ENCODE peak calls at places on chromosomes 6 and 20, in seven cellular contexts. T, A, X, D, P, W and M are unnamed samples.

GRCh38 chr6:90716345-90716744 is 129.5 kb upstream of the MAP3K7 start:
- DNase-seq in A (no peak), W (no peak), P (no peak), D (no peak), T (no peak), X (no peak), M (no peak)

GRCh38 chr6:26544473-26544872 is 6.3 kb downstream of the HMGN4 start:
- DNase-seq in W (no peak), A (no peak), X (no peak), D (no peak), P (no peak), T (no peak), M (no peak)

GRCh38 chr6:11276911-11277274 is 44.4 kb upstream of the NEDD9 start:
- DNase-seq in P (no peak), D (no peak), T (no peak), A (no peak), W (no peak), X (no peak), M (no peak)

GRCh38 chr20:10540636-10541493 is 105.8 kb downstream of the SLX4IP start:
- DNase-seq in D (no peak), X (peak; percentile 92), A (no peak), P (no peak), T (no peak), W (no peak), M (no peak)

GRCh38 chr6:134537146-134537555 is 219.2 kb upstream of the SGK1 start:
- DNase-seq in P (no peak), X (peak; percentile 100), W (no peak), T (no peak), A (no peak), D (peak; percentile 93), M (no peak)

GRCh38 chr6:134517145-134517658 is 199.3 kb upstream of the SGK1 start:
- DNase-seq in T (peak; percentile 77), X (peak; percentile 79), A (no peak), D (no peak), P (no peak), W (peak; percentile 92), M (peak; percentile 15)

GRCh38 chr6:45667265-45667664 is 289.5 kb upstream of the SUPT3H start:
- DNase-seq in W (no peak), X (no peak), T (no peak), A (no peak), D (no peak), P (no peak), M (no peak)

GRCh38 chr20:63854069-63854765 is 7.1 kb upstream of the ABHD16B start:
- DNase-seq in P (peak; percentile 62), T (peak; percentile 79), A (no peak), W (peak; percentile 41), X (no peak), D (no peak), M (no peak)

GRCh38 chr6:34027445-34027936 is 118.4 kb downstream of the GRM4 start:
- DNase-seq in A (peak; percentile 50), X (peak; percentile 3), T (peak; percentile 85), D (no peak), W (peak; percentile 53), P (no peak), M (peak; percentile 86)

GRCh38 chr20:62873280-62873679 is 11.7 kb upstream of the TCFL5 start:
- DNase-seq in T (no peak), X (no peak), D (no peak), A (no peak), W (no peak), P (no peak), M (no peak)

GRCh38 chr6:134995536-134995935 is 45.6 kb upstream of the ALDH8A1 start:
- DNase-seq in X (peak; percentile 12), A (no peak), W (no peak), T (no peak), P (no peak), D (no peak), M (no peak)

GRCh38 chr20:5674176-5674660 is 76.0 kb upstream of the SHLD1 start:
- DNase-seq in D (no peak), W (no peak), X (peak; percentile 99), A (no peak), T (no peak), P (peak; percentile 76), M (no peak)

GRCh38 chr6:94389218-94389617 is 969.9 kb upstream of the EPHA7 start:
- DNase-seq in T (no peak), X (peak; percentile 68), P (no peak), W (no peak), A (no peak), D (no peak), M (no peak)

GRCh38 chr20:41316009-41316408 is 1.5 kb downstream of the ZHX3 start:
- DNase-seq in W (no peak), X (no peak), A (no peak), D (no peak), P (no peak), T (no peak), M (no peak)

GRCh38 chr6:122454673-122455072 is 16.9 kb downstream of the SERINC1 start:
- DNase-seq in D (no peak), A (no peak), X (peak; percentile 64), P (no peak), W (no peak), T (no peak), M (no peak)

GRCh38 chr20:384723-385122 is 4.2 kb downstream of the TRIB3 start:
- DNase-seq in X (no peak), D (no peak), T (no peak), W (no peak), A (no peak), P (no peak), M (no peak)

GRCh38 chr6:143955971-143956370 is 52.1 kb downstream of the PLAGL1 start:
- DNase-seq in X (peak; percentile 25), D (no peak), W (no peak), P (no peak), T (no peak), A (no peak), M (no peak)

GRCh38 chr20:50003253-50003656 is 20.5 kb downstream of the SNAI1 start:
- DNase-seq in T (no peak), P (no peak), D (no peak), A (no peak), X (peak; percentile 97), W (no peak), M (no peak)

GRCh38 chr6:13384966-13385365 is 56.6 kb upstream of the TBC1D7 start:
- DNase-seq in W (no peak), A (no peak), P (no peak), D (no peak), X (no peak), T (no peak), M (no peak)

GRCh38 chr6:134005824-134006223 is 46.6 kb downstream of the SLC2A12 start:
- DNase-seq in P (no peak), W (no peak), A (no peak), T (no peak), D (no peak), X (no peak), M (no peak)

GRCh38 chr6:14464049-14464448 is 346.5 kb downstream of the CD83 start:
- DNase-seq in T (no peak), D (no peak), X (no peak), P (no peak), A (no peak), W (no peak), M (no peak)
- TF ChIP-seq CTCF in T (no peak), D (peak; percentile 14), X (no peak), P (no peak), A (no peak), W (no peak), M (no peak)

DNA sequence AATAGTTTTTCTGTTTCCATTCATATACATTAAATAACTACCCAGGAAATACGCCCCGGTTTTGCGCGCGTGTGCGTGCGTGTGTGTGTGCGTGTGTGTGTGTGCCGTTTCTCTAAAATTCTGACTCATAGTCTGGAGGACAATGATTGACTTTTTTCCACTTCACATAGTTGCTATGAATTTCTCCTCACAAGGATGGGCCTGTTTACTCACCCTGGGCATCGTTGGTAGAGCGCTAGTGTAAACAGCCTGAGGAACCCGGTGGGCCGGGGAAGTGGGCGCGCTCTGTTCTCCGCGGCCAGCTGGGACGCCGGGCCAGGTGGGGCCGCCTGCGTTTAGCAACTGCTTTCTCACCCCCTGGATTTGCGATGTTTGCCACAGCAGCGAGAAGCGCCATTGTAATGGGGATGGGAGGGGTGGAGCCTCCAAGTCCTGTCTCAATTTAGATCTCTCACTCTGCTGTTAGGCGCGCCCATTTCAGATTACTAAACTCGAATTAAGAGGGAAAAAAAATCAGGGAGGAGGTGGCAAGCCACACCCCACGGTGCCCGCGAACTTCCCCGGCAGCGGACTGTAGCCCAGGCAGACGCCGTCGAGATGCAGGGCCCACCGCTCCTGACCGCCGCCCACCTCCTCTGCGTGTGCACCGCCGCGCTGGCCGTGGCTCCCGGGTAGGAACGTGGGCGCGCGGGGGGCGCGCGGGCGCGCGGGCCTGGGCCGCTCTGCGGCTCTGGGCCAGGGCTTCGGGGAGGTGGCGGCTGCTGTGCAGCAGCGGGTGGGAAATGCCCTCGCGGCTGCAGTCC is at the start of gene CD109:
- DNase-seq in X (peak; percentile 92), T (no peak), W (peak; percentile 26), P (peak; percentile 43), A (peak; percentile 46), D (peak; percentile 84), M (peak; percentile 58)
- TF ChIP-seq CTCF in X (no peak), T (no peak), W (no peak), P (no peak), A (no peak), D (no peak), M (no peak)

GRCh38 chr6:5746392-5747140 is 260.2 kb downstream of the NRN1 start:
- DNase-seq in T (no peak), A (no peak), W (no peak), X (peak; percentile 3), D (no peak), P (no peak), M (peak; percentile 31)
- TF ChIP-seq CTCF in T (no peak), A (no peak), W (no peak), X (peak; percentile 25), D (no peak), P (peak; percentile 39), M (no peak)

DNA sequence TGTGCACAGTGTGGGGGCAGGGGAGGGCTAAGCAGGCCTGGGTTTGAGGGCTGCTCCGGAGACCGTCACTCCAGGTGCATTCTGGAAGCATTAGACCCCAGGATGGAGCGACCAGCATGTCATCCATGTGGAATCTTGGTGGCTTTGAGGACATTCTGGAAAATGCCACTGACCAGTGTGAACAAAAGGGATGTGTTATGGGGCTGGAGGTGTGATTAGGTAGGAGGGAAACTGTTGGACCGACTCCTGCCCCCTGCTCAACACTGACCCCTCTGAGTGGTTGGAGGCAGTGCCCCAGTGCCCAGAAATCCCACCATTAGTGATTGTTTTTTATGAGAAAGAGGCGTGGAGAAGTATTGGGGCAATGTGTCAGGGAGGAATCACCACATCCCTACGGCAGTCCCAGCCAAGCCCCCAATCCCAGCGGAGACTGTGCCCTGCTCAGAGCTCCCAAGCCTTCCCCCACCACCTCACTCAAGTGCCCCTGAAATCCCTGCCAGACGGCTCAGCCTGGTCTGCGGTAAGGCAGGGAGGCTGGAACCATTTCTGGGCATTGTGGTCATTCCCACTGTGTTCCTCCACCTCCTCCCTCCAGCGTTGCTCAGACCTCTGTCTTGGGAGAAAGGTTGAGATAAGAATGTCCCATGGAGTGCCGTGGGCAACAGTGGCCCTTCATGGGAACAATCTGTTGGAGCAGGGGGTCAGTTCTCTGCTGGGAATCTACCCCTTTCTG is 44.0 kb upstream of the TTPAL start:
- DNase-seq in A (no peak), W (no peak), X (no peak), T (no peak), D (no peak), P (no peak), M (no peak)
- TF ChIP-seq CTCF in A (no peak), W (no peak), X (no peak), T (no peak), D (no peak), P (no peak), M (no peak)

GRCh38 chr20:46814366-46815232 is 80.0 kb upstream of the EYA2 start:
- DNase-seq in A (no peak), D (peak; percentile 57), P (no peak), W (no peak), X (peak; percentile 96), T (no peak), M (no peak)
- TF ChIP-seq CTCF in A (no peak), D (no peak), P (no peak), W (no peak), X (no peak), T (no peak), M (no peak)